ENCODE peak calls at places on chromosomes 3 and 15, in ten cellular contexts. U is activated CD4-positive, alpha-beta T cell treated with anti-CD3 and anti-CD28 coated beads, Interleukin-2, amount 50 U/mL, for 24 hours; F is Daoy; D is NCI-H774; Z is stimulated activated CD8-positive, alpha-beta memory T cell treated with anti-CD3 and anti-CD28 coated beads, Interleukin-15, amount 100 ng/mL, for 24 hours; H is epithelial cell of esophagus; Y is RWPE1; M is epithelial cell of prostate; L is astrocyte of the spinal cord; Q is ACHN. P is an unnamed sample.
A peak's percentile ranks its signal among the peaks of the same experiment; 100 is the strongest.

GRCh38 chr3:44981220-44981619 is 5.2 kb downstream of the EXOSC7 start:
- DNase-seq in H (peak; percentile 74), M (no peak), Q (no peak), L (no peak), U (no peak), Z (no peak), D (no peak), F (peak; percentile 5), Y (no peak), P (no peak)

GRCh38 chr3:124714218-124714853 is 15.9 kb upstream of the UMPS start:
- DNase-seq in Z (no peak), Y (no peak), D (no peak), L (no peak), F (no peak), H (no peak), M (no peak), Q (no peak), U (no peak), P (no peak)

GRCh38 chr3:45665101-45665572 is 24.1 kb upstream of the SACM1L start:
- DNase-seq in F (peak; percentile 46), Y (no peak), D (no peak), M (no peak), U (no peak), Q (peak; percentile 62), Z (peak; percentile 12), L (no peak), H (peak; percentile 68), P (peak; percentile 48)

GRCh38 chr3:37973250-37974054 is 17.1 kb upstream of the VILL start:
- DNase-seq in L (no peak), D (no peak), Y (no peak), Q (no peak), M (no peak), U (no peak), H (no peak), Z (no peak), F (no peak), P (no peak)

GRCh38 chr3:179151474-179151873 is 3.3 kb downstream of the PIK3CA start:
- DNase-seq in F (no peak), M (no peak), Y (no peak), D (no peak), U (no peak), H (no peak), L (no peak), Z (no peak), Q (no peak), P (no peak)

GRCh38 chr3:127275287-127275781 is 12.5 kb downstream of the PRR20G start:
- DNase-seq in F (peak; percentile 17), M (peak; percentile 49), D (no peak), Z (no peak), H (peak; percentile 89), U (no peak), Q (no peak), Y (peak; percentile 64), L (peak; percentile 5), P (peak; percentile 88)

GRCh38 chr3:8964436-8965370 is 1.4 kb upstream of the RAD18 start:
- DNase-seq in H (peak; percentile 91), F (peak; percentile 88), L (peak; percentile 67), D (no peak), Z (no peak), Q (peak; percentile 78), U (no peak), Y (peak; percentile 83), M (peak; percentile 70), P (peak; percentile 98)

GRCh38 chr15:70494861-70495571 is 268.3 kb downstream of the UACA start:
- DNase-seq in Q (peak; percentile 85), H (peak; percentile 99), U (no peak), Z (no peak), F (peak; percentile 97), D (no peak), L (peak; percentile 89), Y (peak; percentile 99), M (peak; percentile 94), P (peak; percentile 99)

GRCh38 chr15:28129261-28129848 is 30.2 kb upstream of the OCA2 start:
- DNase-seq in H (no peak), Z (no peak), D (no peak), M (no peak), U (no peak), Q (no peak), F (no peak), Y (no peak), L (no peak), P (no peak)

GRCh38 chr3:78974181-78974770 is 793.5 kb downstream of the ROBO1 start:
- DNase-seq in L (peak; percentile 69), Z (no peak), U (no peak), H (peak; percentile 29), M (no peak), Q (peak; percentile 39), F (peak; percentile 41), Y (no peak), D (no peak), P (peak; percentile 72)

GRCh38 chr3:38029400-38030125 is at the start of gene PLCD1:
- DNase-seq in L (peak; percentile 54), M (no peak), H (peak; percentile 57), D (no peak), Z (no peak), Y (peak; percentile 40), F (peak; percentile 40), Q (peak; percentile 63), U (no peak), P (peak; percentile 56)

GRCh38 chr15:60424006-60424405 is 26.2 kb upstream of the ANXA2 start:
- DNase-seq in Y (no peak), Q (no peak), U (no peak), M (no peak), F (no peak), L (no peak), D (no peak), H (no peak), Z (no peak), P (no peak)

GRCh38 chr3:69294014-69294771 is 91.7 kb downstream of the FRMD4B start:
- DNase-seq in D (no peak), L (peak; percentile 61), Y (peak; percentile 77), F (peak; percentile 14), H (peak; percentile 99), M (peak; percentile 96), Q (no peak), U (no peak), Z (no peak), P (peak; percentile 40)

GRCh38 chr3:182738583-182739514 is 54.5 kb upstream of the ATP11B start:
- DNase-seq in M (peak; percentile 94), U (no peak), Z (no peak), L (no peak), F (peak; percentile 15), D (no peak), H (peak; percentile 97), Q (no peak), Y (peak; percentile 71), P (no peak)

GRCh38 chr3:37072892-37073291 is 79.6 kb downstream of the MLH1 start:
- DNase-seq in Y (no peak), F (peak; percentile 75), L (peak; percentile 91), H (peak; percentile 23), Q (no peak), D (no peak), U (no peak), M (no peak), Z (no peak), P (peak; percentile 88)

GRCh38 chr15:65862682-65863081 is 6.6 kb upstream of the RAB11A start:
- DNase-seq in Y (no peak), H (peak; percentile 64), F (peak; percentile 79), U (peak; percentile 24), D (no peak), Z (no peak), L (peak; percentile 61), M (no peak), Q (peak; percentile 86), P (peak; percentile 95)

GRCh38 chr15:22786868-22787698 is 639 bp downstream of the NIPA1 start:
- DNase-seq in Z (no peak), Q (peak; percentile 23), M (no peak), F (peak; percentile 28), L (peak; percentile 27), D (no peak), U (peak; percentile 10), Y (peak; percentile 38), H (peak; percentile 27), P (no peak)

GRCh38 chr3:168888781-168889180 is 774.7 kb downstream of the MECOM start:
- DNase-seq in M (no peak), L (no peak), D (no peak), Q (no peak), H (peak; percentile 25), Y (no peak), Z (no peak), U (no peak), F (peak; percentile 6), P (no peak)

GRCh38 chr15:98405013-98405412 is 243.3 kb upstream of the IGF1R start:
- DNase-seq in Q (no peak), U (no peak), F (no peak), Y (no peak), Z (no peak), L (no peak), M (no peak), D (no peak), H (no peak), P (no peak)

GRCh38 chr3:17841190-17841828 is 98.9 kb upstream of the TBC1D5 start:
- DNase-seq in F (peak; percentile 66), D (peak; percentile 24), H (peak; percentile 56), U (peak; percentile 67), Y (peak; percentile 56), M (no peak), L (peak; percentile 55), Z (peak; percentile 61), Q (peak; percentile 53), P (peak; percentile 55)

GRCh38 chr3:133268772-133269171 is 131.1 kb upstream of the BFSP2 start:
- DNase-seq in D (no peak), Y (no peak), U (no peak), Z (no peak), Q (no peak), L (no peak), F (no peak), M (no peak), H (no peak), P (no peak)

GRCh38 chr3:134618473-134618860 is 32.4 kb downstream of the KY start:
- DNase-seq in M (no peak), Q (no peak), U (no peak), Y (no peak), L (no peak), Z (no peak), D (no peak), H (no peak), F (no peak), P (no peak)

GRCh38 chr3:157130138-157130880 is 29.6 kb downstream of the CCNL1 start:
- DNase-seq in D (no peak), H (peak; percentile 63), Z (peak; percentile 5), Y (peak; percentile 44), Q (no peak), L (peak; percentile 87), M (peak; percentile 82), U (peak; percentile 18), F (peak; percentile 92), P (peak; percentile 93)

GRCh38 chr3:45216210-45216609 is 9.9 kb downstream of the TMEM158 start:
- DNase-seq in Y (no peak), M (no peak), Q (no peak), D (no peak), L (no peak), F (no peak), H (no peak), U (no peak), Z (no peak), P (no peak)

GRCh38 chr15:90883526-90883931 is 775 bp upstream of the FES start:
- DNase-seq in Q (no peak), L (no peak), D (no peak), H (no peak), Z (no peak), F (no peak), M (no peak), U (no peak), Y (no peak), P (no peak)

GRCh38 chr3:169813757-169814517 is 1.2 kb upstream of the LRRC34 start:
- DNase-seq in D (peak; percentile 87), H (peak; percentile 55), Q (no peak), F (peak; percentile 82), M (no peak), Y (no peak), Z (peak; percentile 20), L (no peak), U (peak; percentile 29), P (peak; percentile 49)

GRCh38 chr3:129023909-129024308 is 22.8 kb downstream of the EFCC1 start:
- DNase-seq in L (no peak), Z (no peak), H (peak; percentile 51), Y (peak; percentile 37), U (no peak), D (no peak), M (no peak), Q (peak; percentile 31), F (no peak), P (peak; percentile 31)

GRCh38 chr3:157131861-157132260 is 28.1 kb downstream of the CCNL1 start:
- DNase-seq in Z (no peak), H (peak; percentile 81), Q (no peak), F (peak; percentile 56), L (no peak), M (no peak), Y (peak; percentile 67), D (no peak), U (no peak), P (peak; percentile 49)